ENCODE peak calls at places on chromosomes 4 and X, in ten cellular contexts. H is frontal cortex; P is choroid plexus epithelial cell; X is stimulated activated CD4-positive, alpha-beta T cell treated with anti-CD3 and anti-CD28 coated beads, Interleukin-4, amount 100 ng/mL, for 24 hours; F is NCI-H82; G is activated T-helper 1 cell treated with anti-CD3 and anti-CD28 coated beads, Interleukin-12 subunit alpha, Interleukin-12 subunit beta, Interleukin-2, Interleukin-4 antibody, amounts not matched to agents 30 ng/mL and 10 ng/mL and 1 ng/mL, durations not matched to agents 14 hours and 24 hours and 36 hours; U is M059J; W is activated T-cell treated with anti-CD3 and anti-CD28 coated beads for 48 hours; T is SHP77; K is GM20000. M is an unnamed sample.

GRCh38 chrX:18871161-18871880 is 112.6 kb downstream of the PHKA2 start:
- DNase-seq in P (peak; percentile 48), W (no peak), T (no peak), G (no peak), H (no peak), U (no peak), F (no peak), X (no peak), K (no peak), M (no peak)

GRCh38 chr4:126957555-126958440 is 675.0 kb upstream of the INTU start:
- DNase-seq in K (no peak), H (no peak), X (no peak), P (peak; percentile 68), G (no peak), F (no peak), T (no peak), U (peak; percentile 31), W (no peak), M (no peak)

GRCh38 chrX:154327026-154327820 is 31.6 kb downstream of the TKTL1 start:
- DNase-seq in F (no peak), P (no peak), X (no peak), W (no peak), T (no peak), K (no peak), H (no peak), G (peak; percentile 34), U (no peak), M (no peak)

GRCh38 chrX:153569475-153569874 is 29.5 kb downstream of the CCNQ start:
- DNase-seq in W (no peak), K (no peak), G (no peak), H (no peak), F (no peak), U (no peak), X (no peak), T (no peak), P (no peak), M (no peak)

GRCh38 chr4:8504279-8505007 is 63.9 kb downstream of the TRMT44 start:
- DNase-seq in G (no peak), H (no peak), X (no peak), W (no peak), F (peak; percentile 2), P (no peak), T (no peak), K (no peak), U (no peak), M (no peak)

GRCh38 chrX:22097295-22097694 is 65.2 kb downstream of the PHEX start:
- DNase-seq in W (no peak), T (peak; percentile 0), G (no peak), X (no peak), F (no peak), K (no peak), U (peak; percentile 80), P (peak; percentile 68), H (no peak), M (no peak)

GRCh38 chr4:96839441-96839840 is 999.5 kb downstream of the PDHA2 start:
- DNase-seq in P (no peak), T (no peak), K (no peak), F (no peak), U (no peak), H (no peak), W (no peak), X (no peak), G (no peak), M (no peak)

GRCh38 chrX:153649178-153649914 is 2.3 kb downstream of the DUSP9 start:
- DNase-seq in K (peak; percentile 87), H (peak; percentile 62), W (peak; percentile 33), F (peak; percentile 92), X (peak; percentile 30), G (no peak), T (peak; percentile 41), U (peak; percentile 47), P (no peak), M (peak; percentile 48)

GRCh38 chr4:6601661-6602250 is 26.8 kb downstream of the MAN2B2 start:
- DNase-seq in F (no peak), H (no peak), K (no peak), G (no peak), U (no peak), X (no peak), T (no peak), P (no peak), W (no peak), M (no peak)

GRCh38 chrX:123803331-123803983 is 56.4 kb upstream of the XIAP start:
- DNase-seq in W (no peak), P (peak; percentile 45), U (peak; percentile 98), G (no peak), F (peak; percentile 74), T (peak; percentile 66), K (peak; percentile 12), H (no peak), X (peak; percentile 19), M (peak; percentile 3)

GRCh38 chrX:69060631-69061408 is 104.4 kb downstream of the PJA1 start:
- DNase-seq in F (peak; percentile 51), X (no peak), T (no peak), K (peak; percentile 20), H (no peak), U (peak; percentile 49), G (no peak), W (no peak), P (peak; percentile 55), M (no peak)

GRCh38 chr4:145982791-145983190 is 44.2 kb upstream of the ZNF827 start:
- DNase-seq in K (no peak), W (no peak), T (no peak), H (no peak), G (no peak), P (no peak), X (no peak), F (no peak), U (no peak), M (no peak)

GRCh38 chr4:103478729-103479128 is 241.1 kb downstream of the TACR3 start:
- DNase-seq in K (no peak), P (peak; percentile 11), T (no peak), X (no peak), F (no peak), W (no peak), H (no peak), U (no peak), G (no peak), M (no peak)

GRCh38 chr4:94690851-94691254 is 66.9 kb upstream of the BMPR1B start:
- DNase-seq in K (no peak), P (peak; percentile 75), W (no peak), U (peak; percentile 58), X (no peak), F (no peak), G (no peak), H (no peak), T (no peak), M (no peak)

GRCh38 chr4:176099314-176099713 is 33.7 kb downstream of the WDR17 start:
- DNase-seq in P (peak; percentile 16), G (no peak), W (no peak), U (no peak), F (no peak), K (no peak), T (no peak), H (no peak), X (no peak), M (no peak)

GRCh38 chr4:8268901-8269534 is 536 bp upstream of the HTRA3 start:
- DNase-seq in X (no peak), F (no peak), H (no peak), K (no peak), P (no peak), W (no peak), U (no peak), G (no peak), T (no peak), M (no peak)

GRCh38 chr4:186628058-186628711 is 72.8 kb upstream of the MTNR1A start:
- DNase-seq in T (no peak), X (no peak), H (no peak), G (no peak), F (no peak), W (peak; percentile 3), P (no peak), U (no peak), K (no peak), M (no peak)

GRCh38 chr4:109887071-109887470 is 25.6 kb upstream of the EGF start:
- DNase-seq in X (no peak), U (no peak), T (no peak), W (no peak), F (no peak), H (no peak), G (no peak), K (no peak), P (no peak), M (no peak)

GRCh38 chrX:20159811-20160385 is 18.3 kb upstream of the EIF1AX start:
- DNase-seq in X (no peak), F (no peak), H (no peak), K (no peak), G (no peak), T (no peak), W (no peak), P (no peak), U (no peak), M (no peak)

GRCh38 chrX:40095588-40096394 is 2.0 kb downstream of the BCOR start:
- DNase-seq in T (no peak), H (no peak), U (peak; percentile 52), K (peak; percentile 44), X (peak; percentile 30), F (peak; percentile 52), P (peak; percentile 41), G (peak; percentile 6), W (no peak), M (peak; percentile 11)